ENCODE peak calls at places on chromosomes 1 and 21, in seven cellular contexts. F, X, V, J, K, N and C are unnamed samples.

GRCh38 chr1:107244734-107245495 is 104.1 kb downstream of the NTNG1 start:
- DNase-seq in F (peak), X (no peak), V (no peak), J (no peak), K (no peak), N (no peak), C (no peak)

GRCh38 chr1:64864018-64864945 is 102.1 kb downstream of the JAK1 start:
- DNase-seq in F (peak), X (no peak), V (no peak), J (peak), K (no peak), N (no peak), C (peak)

GRCh38 chr1:151986501-151987190 is 7.0 kb downstream of the S100A10 start:
- DNase-seq in F (no peak), X (peak), V (no peak), J (no peak), K (peak), N (no peak), C (no peak)

GRCh38 chr21:21163904-21164303 is 165.7 kb downstream of the NCAM2 start:
- DNase-seq in F (peak), X (peak), V (peak), J (no peak), K (peak), N (peak), C (peak)

GRCh38 chr1:228841632-228842031 is 106.4 kb downstream of the RHOU start:
- DNase-seq in F (no peak), X (no peak), V (peak), J (no peak), K (no peak), N (no peak), C (no peak)

GRCh38 chr1:48341221-48341620 is 118.7 kb downstream of the SLC5A9 start:
- DNase-seq in F (no peak), X (peak), V (no peak), J (no peak), K (no peak), N (no peak), C (no peak)

GRCh38 chr1:18032475-18032874 is 75.1 kb upstream of the IGSF21 start:
- DNase-seq in F (no peak), X (no peak), V (no peak), J (no peak), K (no peak), N (no peak), C (no peak)

GRCh38 chr1:192224386-192224785 is 66.1 kb downstream of the RGS18 start:
- DNase-seq in F (no peak), X (no peak), V (no peak), J (no peak), K (no peak), N (no peak), C (no peak)

GRCh38 chr1:35558374-35559316 is 1.0 kb downstream of the NCDN start:
- DNase-seq in F (no peak), X (peak), V (no peak), J (no peak), K (no peak), N (no peak), C (no peak)

GRCh38 chr1:19436716-19437476 is 48.4 kb downstream of the CAPZB start:
- DNase-seq in F (no peak), X (peak), V (no peak), J (peak), K (peak), N (no peak), C (peak)

GRCh38 chr1:30908886-30909777 is 574 bp upstream of the SDC3 start:
- DNase-seq in F (no peak), X (no peak), V (no peak), J (no peak), K (no peak), N (no peak), C (peak)

GRCh38 chr1:74161494-74161893 is 36.5 kb downstream of the LRRIQ3 start:
- DNase-seq in F (no peak), X (peak), V (no peak), J (no peak), K (no peak), N (no peak), C (no peak)

GRCh38 chr1:156964431-156964830 is 44.0 kb downstream of the LRRC71 start:
- DNase-seq in F (no peak), X (peak), V (no peak), J (no peak), K (no peak), N (no peak), C (no peak)

GRCh38 chr1:224325959-224326358 is 4.0 kb downstream of the NVL start:
- DNase-seq in F (no peak), X (no peak), V (no peak), J (no peak), K (no peak), N (no peak), C (no peak)

GRCh38 chr1:174676856-174677255 is 229.1 kb downstream of the GPR52 start:
- DNase-seq in F (no peak), X (no peak), V (peak), J (no peak), K (no peak), N (no peak), C (no peak)

GRCh38 chr21:42216726-42217572 is 2.0 kb upstream of the ABCG1 start:
- DNase-seq in F (no peak), X (no peak), V (no peak), J (peak), K (no peak), N (no peak), C (no peak)

GRCh38 chr1:219459321-219460105 is 153.4 kb downstream of the ZC3H11B start:
- DNase-seq in F (no peak), X (peak), V (peak), J (no peak), K (no peak), N (no peak), C (no peak)

GRCh38 chr1:27656157-27656893 is 15.7 kb downstream of the IFI6 start:
- DNase-seq in F (no peak), X (peak), V (peak), J (peak), K (no peak), N (no peak), C (no peak)

GRCh38 chr21:36710729-36711048 is 11.8 kb downstream of the SIM2 start:
- DNase-seq in F (no peak), X (no peak), V (no peak), J (no peak), K (no peak), N (no peak), C (no peak)

GRCh38 chr1:207021139-207021861 is 11.3 kb downstream of the C1orf116 start:
- DNase-seq in F (no peak), X (peak), V (no peak), J (no peak), K (no peak), N (no peak), C (no peak)

GRCh38 chr1:236938745-236939144 is 65.5 kb downstream of the MT1HL1 start:
- DNase-seq in F (no peak), X (no peak), V (no peak), J (no peak), K (no peak), N (no peak), C (no peak)

GRCh38 chr1:37755290-37755689 is 9.6 kb downstream of the EPHA10 start:
- DNase-seq in F (no peak), X (no peak), V (no peak), J (no peak), K (no peak), N (no peak), C (no peak)

GRCh38 chr1:162873671-162874666 is 13.0 kb upstream of the CCDC190 start:
- DNase-seq in F (no peak), X (peak), V (no peak), J (no peak), K (no peak), N (no peak), C (no peak)

GRCh38 chr1:96236156-96236739 is 485.3 kb upstream of the PTBP2 start:
- DNase-seq in F (peak), X (peak), V (peak), J (no peak), K (peak), N (peak), C (no peak)

GRCh38 chr1:212415107-212415841 is 588 bp upstream of the PACC1 start:
- DNase-seq in F (no peak), X (no peak), V (no peak), J (no peak), K (no peak), N (no peak), C (no peak)

GRCh38 chr1:150389650-150390049 is 25.7 kb downstream of the RPRD2 start:
- DNase-seq in F (no peak), X (no peak), V (no peak), J (no peak), K (no peak), N (no peak), C (no peak)

GRCh38 chr1:232177438-232177837 is 452.5 kb downstream of the SIPA1L2 start:
- DNase-seq in F (no peak), X (no peak), V (no peak), J (no peak), K (no peak), N (no peak), C (no peak)

GRCh38 chr1:50417946-50418599 is 5.2 kb downstream of the DMRTA2 start:
- DNase-seq in F (no peak), X (no peak), V (no peak), J (no peak), K (no peak), N (peak), C (no peak)

GRCh38 chr1:85144351-85144750 is 56.5 kb downstream of the SYDE2 start:
- DNase-seq in F (no peak), X (no peak), V (no peak), J (no peak), K (no peak), N (no peak), C (no peak)

GRCh38 chr21:28893687-28894086 is 99.0 kb downstream of the LTN1 start:
- DNase-seq in F (no peak), X (no peak), V (no peak), J (no peak), K (no peak), N (no peak), C (no peak)

GRCh38 chr1:113812661-113813135 is 422 bp upstream of the RSBN1 start:
- DNase-seq in F (no peak), X (no peak), V (no peak), J (no peak), K (no peak), N (peak), C (no peak)

GRCh38 chr1:198298653-198299052 is 141.9 kb downstream of the NEK7 start:
- DNase-seq in F (peak), X (no peak), V (no peak), J (no peak), K (no peak), N (no peak), C (no peak)

GRCh38 chr1:7778133-7778628 is 5.9 kb upstream of the PER3 start:
- DNase-seq in F (no peak), X (no peak), V (no peak), J (no peak), K (no peak), N (no peak), C (no peak)

GRCh38 chr1:99561952-99562351 is 84.0 kb upstream of the PALMD start:
- DNase-seq in F (no peak), X (no peak), V (no peak), J (no peak), K (no peak), N (no peak), C (no peak)

GRCh38 chr1:56095924-56096655 is 483.3 kb downstream of the PLPP3 start:
- DNase-seq in F (no peak), X (peak), V (peak), J (no peak), K (no peak), N (no peak), C (no peak)

GRCh38 chr21:25964926-25965325 is 205.6 kb downstream of the APP start:
- DNase-seq in F (no peak), X (no peak), V (no peak), J (no peak), K (no peak), N (no peak), C (no peak)

GRCh38 chr1:115114308-115114707 is 25.0 kb upstream of the TSPAN2 start:
- DNase-seq in F (peak), X (peak), V (no peak), J (no peak), K (peak), N (no peak), C (no peak)

GRCh38 chr1:45622891-45623394 is 911 bp downstream of the CCDC17 start:
- DNase-seq in F (no peak), X (no peak), V (no peak), J (no peak), K (no peak), N (no peak), C (no peak)

GRCh38 chr1:145898756-145899155 is 11.1 kb downstream of the ITGA10 start:
- DNase-seq in F (no peak), X (peak), V (no peak), J (no peak), K (no peak), N (no peak), C (no peak)

GRCh38 chr1:247747616-247748015 is 325 bp downstream of the OR14A2 start:
- DNase-seq in F (no peak), X (peak), V (no peak), J (no peak), K (peak), N (no peak), C (no peak)